ENCODE peak calls at places on chromosomes 2 and 18, in six cellular contexts. W is dorsolateral prefrontal cortex, G is astrocyte of the spinal cord, J is Calu3, X is epithelial cell of esophagus, B is body of pancreas. V is an unnamed sample.
A peak's percentile ranks its signal among the peaks of the same experiment; 100 is the strongest.

GRCh38 chr2:16726577-16726976 is 60.9 kb upstream of the CYRIA start:
- DNase-seq in X (no peak), W (no peak), B (no peak), J (no peak), G (no peak), V (no peak)

GRCh38 chr2:100529900-100530299 is 32.9 kb upstream of the PDCL3 start:
- DNase-seq in X (peak; percentile 7), B (no peak), G (no peak), W (no peak), J (no peak), V (no peak)

GRCh38 chr2:196112408-196113039 is 43.9 kb upstream of the DNAH7 start:
- DNase-seq in J (peak; percentile 34), W (no peak), G (peak; percentile 84), X (peak; percentile 80), B (peak; percentile 12), V (no peak)

GRCh38 chr2:238130111-238130695 is 8.3 kb upstream of the KLHL30 start:
- DNase-seq in B (no peak), J (no peak), X (no peak), G (no peak), W (no peak), V (peak; percentile 12)

GRCh38 chr18:4106407-4107033 is 348.6 kb downstream of the DLGAP1 start:
- DNase-seq in B (peak; percentile 55), W (peak; percentile 65), G (peak; percentile 75), J (peak; percentile 71), X (peak; percentile 74), V (peak; percentile 83)

GRCh38 chr2:24285484-24286152 is 74.7 kb downstream of the ITSN2 start:
- DNase-seq in G (no peak), X (no peak), W (no peak), J (no peak), B (no peak), V (no peak)

GRCh38 chr2:172305066-172305465 is 122.3 kb upstream of the ITGA6 start:
- DNase-seq in G (no peak), W (no peak), J (no peak), B (no peak), X (no peak), V (no peak)

GRCh38 chr2:130150181-130151144 is 5.6 kb upstream of the CCDC74B start:
- DNase-seq in X (no peak), G (no peak), J (no peak), B (no peak), W (no peak), V (no peak)

GRCh38 chr18:58276640-58277456 is 232.8 kb downstream of the NEDD4L start:
- DNase-seq in W (no peak), X (peak; percentile 72), B (no peak), J (no peak), G (no peak), V (no peak)

GRCh38 chr2:137133231-137133630 is 367.9 kb downstream of the THSD7B start:
- DNase-seq in W (no peak), X (no peak), J (no peak), G (no peak), B (no peak), V (no peak)

GRCh38 chr2:68074050-68074449 is 11.2 kb upstream of the C1D start:
- DNase-seq in W (no peak), X (no peak), J (no peak), G (no peak), B (no peak), V (no peak)

GRCh38 chr18:9615973-9616559 is 1.7 kb upstream of the PPP4R1 start:
- DNase-seq in W (no peak), X (peak; percentile 77), B (no peak), J (no peak), G (peak; percentile 37), V (no peak)

GRCh38 chr2:67844024-67844540 is 218.7 kb downstream of the C1D start:
- DNase-seq in J (no peak), G (no peak), W (no peak), B (no peak), X (no peak), V (no peak)

GRCh38 chr2:239689985-239690384 is 289.2 kb upstream of the HDAC4 start:
- DNase-seq in B (no peak), J (no peak), W (no peak), G (no peak), X (no peak), V (no peak)

GRCh38 chr18:58095251-58095650 is 51.2 kb downstream of the NEDD4L start:
- DNase-seq in X (no peak), W (no peak), B (no peak), G (no peak), J (no peak), V (peak; percentile 37)

GRCh38 chr2:83162421-83162820 is 1296.7 kb downstream of the SUCLG1 start:
- DNase-seq in B (no peak), J (no peak), G (no peak), X (peak; percentile 39), W (no peak), V (no peak)

GRCh38 chr18:49628993-49629795 is 67.3 kb downstream of the LIPG start:
- DNase-seq in G (no peak), J (no peak), B (peak; percentile 69), X (no peak), W (peak; percentile 72), V (no peak)

GRCh38 chr2:151760139-151760650 is 25.9 kb upstream of the NEB start:
- DNase-seq in B (no peak), J (no peak), G (peak; percentile 18), X (peak; percentile 72), W (peak; percentile 74), V (no peak)

GRCh38 chr2:172342056-172342455 is 85.3 kb upstream of the ITGA6 start:
- DNase-seq in W (no peak), G (no peak), B (peak; percentile 8), X (no peak), J (no peak), V (no peak)

GRCh38 chr2:161766334-161766733 is 142.1 kb downstream of the SLC4A10 start:
- DNase-seq in J (peak; percentile 6), X (peak; percentile 5), W (no peak), G (no peak), B (no peak), V (no peak)

GRCh38 chr2:161763153-161763552 is 138.9 kb downstream of the SLC4A10 start:
- DNase-seq in W (no peak), J (no peak), G (no peak), X (no peak), B (no peak), V (no peak)

GRCh38 chr2:161761160-161761559 is 136.9 kb downstream of the SLC4A10 start:
- DNase-seq in G (no peak), J (no peak), X (no peak), W (no peak), B (no peak), V (no peak)
- TF ChIP-seq CTCF in G (no peak), J (no peak), X (no peak), W (no peak), B (no peak), V (no peak)

GRCh38 chr2:43146083-43146482 is 80.3 kb downstream of the ZFP36L2 start:
- DNase-seq in W (no peak), J (no peak), B (no peak), G (no peak), X (no peak), V (no peak)
- TF ChIP-seq CTCF in W (no peak), J (no peak), B (no peak), G (peak; percentile 2), X (no peak), V (no peak)

DNA sequence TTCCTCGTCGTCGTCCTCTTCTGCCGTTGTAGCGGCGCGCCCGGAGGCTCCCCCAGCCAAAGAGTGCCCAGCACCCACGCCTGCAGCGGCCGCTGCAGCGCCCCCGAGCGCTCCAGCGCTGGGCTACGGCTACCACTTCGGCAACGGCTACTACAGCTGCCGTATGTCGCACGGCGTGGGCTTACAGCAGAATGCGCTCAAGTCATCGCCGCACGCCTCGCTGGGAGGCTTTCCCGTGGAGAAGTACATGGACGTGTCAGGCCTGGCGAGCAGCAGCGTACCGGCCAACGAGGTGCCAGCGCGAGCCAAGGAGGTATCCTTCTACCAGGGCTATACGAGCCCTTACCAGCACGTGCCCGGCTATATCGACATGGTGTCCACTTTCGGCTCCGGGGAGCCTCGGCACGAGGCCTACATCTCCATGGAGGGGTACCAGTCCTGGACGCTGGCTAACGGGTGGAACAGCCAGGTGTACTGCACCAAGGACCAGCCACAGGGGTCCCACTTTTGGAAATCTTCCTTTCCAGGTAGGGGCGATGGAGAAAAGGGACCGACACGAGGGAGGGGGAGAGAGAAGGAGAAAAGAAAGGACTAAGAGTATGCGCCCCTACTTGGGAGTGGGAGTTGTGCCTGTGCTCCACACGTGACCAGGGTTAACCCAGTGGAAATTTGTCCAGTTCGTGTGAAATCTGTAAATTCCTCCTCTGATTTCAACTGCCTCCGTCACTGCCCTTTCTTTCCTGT is 796 bp downstream of the HOXD13 start:
- DNase-seq in W (no peak), J (no peak), G (no peak), X (no peak), B (no peak), V (peak; percentile 53)
- TF ChIP-seq CTCF in W (no peak), J (no peak), G (no peak), X (no peak), B (no peak), V (peak; percentile 6)

DNA sequence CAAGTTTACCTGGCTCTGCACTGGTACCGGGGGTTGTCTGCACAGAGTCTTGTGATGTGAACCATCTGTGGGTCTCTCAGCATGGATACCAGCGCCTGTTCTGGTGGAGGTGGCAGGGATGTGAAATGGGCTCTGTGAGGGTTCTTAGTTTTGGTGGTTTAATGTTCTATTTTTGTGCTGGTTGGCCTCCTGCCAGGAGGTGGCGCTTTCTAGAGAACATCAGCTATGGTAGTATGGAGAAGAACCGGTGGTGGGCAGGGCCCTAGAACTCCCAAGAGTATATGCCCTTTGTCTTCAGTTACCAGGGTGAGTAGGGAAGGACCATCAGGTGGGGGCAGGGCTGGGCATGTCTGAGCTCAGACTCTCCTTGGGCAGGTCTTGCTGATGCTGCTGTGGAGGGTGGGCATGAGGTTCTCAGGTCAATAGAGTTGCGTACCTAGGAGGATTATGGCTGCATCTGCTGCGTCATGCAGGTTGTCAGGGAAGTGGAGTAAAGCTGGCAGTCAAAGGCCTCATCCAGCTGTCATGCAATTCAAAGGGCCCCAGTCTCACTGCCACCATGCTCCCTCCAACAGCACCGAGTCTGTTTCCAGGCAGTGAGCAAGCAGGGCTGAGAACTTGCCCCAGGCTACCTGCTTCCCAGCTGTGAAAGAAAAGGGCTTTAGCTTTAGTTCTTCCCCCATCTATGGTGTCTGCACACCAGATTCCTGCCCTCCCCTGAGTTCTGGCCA is 278.0 kb downstream of the METTL4 start:
- DNase-seq in X (peak; percentile 5), W (no peak), G (no peak), B (no peak), J (no peak), V (no peak)
- TF ChIP-seq CTCF in X (no peak), W (no peak), G (no peak), B (no peak), J (no peak), V (no peak)

DNA sequence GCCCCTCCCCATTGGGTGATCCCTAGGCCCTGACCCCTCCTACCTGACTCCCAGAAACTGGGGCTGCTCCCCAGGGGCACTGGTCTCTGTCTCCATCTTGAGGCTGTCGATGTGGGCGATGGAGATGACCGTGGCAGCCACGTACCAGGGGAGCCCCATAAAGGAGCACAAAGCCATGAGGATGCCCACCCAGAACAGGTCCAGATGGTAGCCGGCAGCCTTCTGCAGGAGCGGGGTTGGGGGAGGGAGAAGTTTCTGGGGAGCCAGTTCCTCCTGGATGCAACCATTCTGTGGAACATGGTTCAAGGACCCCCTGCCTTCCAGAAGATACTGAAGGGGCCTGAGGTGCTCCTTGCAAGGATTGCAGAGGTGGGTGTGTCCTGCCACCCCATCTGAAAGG is 34.0 kb downstream of the MTHFD2 start:
- DNase-seq in W (no peak), G (no peak), X (no peak), B (no peak), J (no peak), V (no peak)
- TF ChIP-seq CTCF in W (no peak), G (no peak), X (no peak), B (no peak), J (no peak), V (no peak)